ENCODE peak calls at places on chromosomes 2 and 18, in four cellular contexts. One of them, this sample, is unnamed.
A peak's percentile ranks its signal among the peaks of the same experiment; 100 is the strongest.

GRCh38 chr2:8447610-8448221 is 234.1 kb upstream of the ID2 start:
- DNase-seq in WTC11: no peak
- DNase-seq in A549: peak; percentile 61
- DNase-seq in K562: no peak
- DNase-seq in this sample: no peak

GRCh38 chr2:224922142-224922727 is 120.0 kb downstream of the DOCK10 start:
- DNase-seq in WTC11: no peak
- DNase-seq in A549: no peak
- DNase-seq in K562: no peak
- DNase-seq in this sample: no peak

GRCh38 chr2:219228745-219229374 is 576 bp downstream of the ATG9A start:
- DNase-seq in WTC11: no peak
- DNase-seq in A549: no peak
- DNase-seq in K562: no peak
- DNase-seq in this sample: no peak

GRCh38 chr2:5227062-5227699 is 465.0 kb upstream of the SOX11 start:
- DNase-seq in WTC11: no peak
- DNase-seq in A549: no peak
- DNase-seq in K562: no peak
- DNase-seq in this sample: no peak

GRCh38 chr18:61666876-61667590 is 225.8 kb downstream of the RNF152 start:
- DNase-seq in WTC11: peak; percentile 16
- DNase-seq in A549: no peak
- DNase-seq in K562: no peak
- DNase-seq in this sample: no peak

GRCh38 chr2:131063501-131064283 is 29.6 kb downstream of the FAM168B start:
- DNase-seq in WTC11: no peak
- DNase-seq in A549: no peak
- DNase-seq in K562: no peak
- DNase-seq in this sample: no peak

GRCh38 chr18:64271264-64271663 is 122.4 kb upstream of the LINC00305 start:
- DNase-seq in WTC11: no peak
- DNase-seq in A549: no peak
- DNase-seq in K562: no peak
- DNase-seq in this sample: no peak

GRCh38 chr2:197453914-197454398 is 604 bp downstream of the COQ10B start:
- DNase-seq in WTC11: peak; percentile 53
- DNase-seq in A549: no peak
- DNase-seq in K562: peak; percentile 11
- DNase-seq in this sample: peak; percentile 92

GRCh38 chr18:44725300-44726096 is 44.8 kb downstream of the SETBP1 start:
- DNase-seq in WTC11: no peak
- DNase-seq in A549: no peak
- DNase-seq in K562: peak; percentile 59
- DNase-seq in this sample: no peak

GRCh38 chr2:36178384-36178783 is 177.2 kb upstream of the CRIM1 start:
- DNase-seq in WTC11: no peak
- DNase-seq in A549: no peak
- DNase-seq in K562: no peak
- DNase-seq in this sample: no peak

GRCh38 chr2:29766191-29766590 is 155.2 kb downstream of the ALK start:
- DNase-seq in WTC11: no peak
- DNase-seq in A549: no peak
- DNase-seq in K562: no peak
- DNase-seq in this sample: no peak

GRCh38 chr2:9975328-9975727 is 23.8 kb downstream of the GRHL1 start:
- DNase-seq in WTC11: no peak
- DNase-seq in A549: peak; percentile 68
- DNase-seq in K562: no peak
- DNase-seq in this sample: no peak

DNA sequence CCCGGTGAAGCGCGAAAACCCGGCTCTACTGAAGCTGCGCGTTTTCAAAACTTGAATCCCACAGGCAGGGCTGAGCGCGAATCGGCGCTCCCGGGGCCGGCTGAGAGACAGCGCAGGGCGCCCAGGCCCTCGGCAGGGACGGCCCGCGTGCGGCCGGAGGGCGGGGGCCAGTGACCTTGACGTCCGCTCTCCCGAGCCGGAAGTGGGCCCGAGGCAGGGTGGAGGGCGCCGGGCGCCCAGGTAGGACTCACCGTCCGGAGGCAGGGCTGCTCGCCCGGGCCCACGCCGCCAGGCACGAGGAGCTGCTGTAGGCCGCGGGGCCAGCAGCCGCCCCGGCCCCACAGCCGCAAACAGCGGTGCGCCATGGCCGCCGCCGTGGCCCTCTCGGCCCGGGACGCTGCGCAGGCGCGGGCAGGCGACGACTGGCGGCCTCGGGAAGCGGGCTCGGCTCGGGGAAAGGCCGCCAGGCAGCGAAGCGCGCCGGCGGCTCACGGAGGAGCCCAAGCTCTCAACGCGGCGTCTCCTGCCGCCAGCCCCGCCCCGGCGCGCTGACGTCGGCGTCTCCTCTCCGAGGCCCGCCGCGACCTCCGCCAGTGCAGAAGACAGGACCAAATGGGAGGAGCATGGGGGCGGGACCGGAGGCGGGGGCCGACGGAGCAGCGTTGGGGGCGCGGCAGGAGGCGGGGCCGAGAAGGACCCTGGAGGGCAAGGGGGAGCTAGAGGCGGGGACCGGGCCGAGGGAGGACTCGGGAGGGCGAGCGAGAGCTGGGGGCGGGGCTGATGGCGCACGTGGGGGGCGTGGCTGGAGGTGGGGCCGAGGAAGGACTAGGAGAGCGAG is at the start of gene AFG3L2:
- DNase-seq in WTC11: peak; percentile 100
- DNase-seq in A549: peak; percentile 98
- DNase-seq in K562: peak; percentile 98
- DNase-seq in this sample: peak; percentile 96
- TF ChIP-seq NR3C1 in WTC11: no peak
- TF ChIP-seq NR3C1 in A549: no peak
- TF ChIP-seq NR3C1 in K562: peak; percentile 64
- TF ChIP-seq NR3C1 in this sample: no peak

GRCh38 chr2:139872032-139872431 is 1091.8 kb upstream of the NXPH2 start:
- DNase-seq in WTC11: peak; percentile 48
- DNase-seq in A549: no peak
- DNase-seq in K562: no peak
- DNase-seq in this sample: no peak
- TF ChIP-seq NR3C1 in WTC11: no peak
- TF ChIP-seq NR3C1 in A549: no peak
- TF ChIP-seq NR3C1 in K562: no peak
- TF ChIP-seq NR3C1 in this sample: no peak

GRCh38 chr2:144963031-144963430 is 443.1 kb upstream of the ZEB2 start:
- DNase-seq in WTC11: no peak
- DNase-seq in A549: no peak
- DNase-seq in K562: no peak
- DNase-seq in this sample: no peak

GRCh38 chr2:144965172-144965571 is 445.3 kb upstream of the ZEB2 start:
- DNase-seq in WTC11: no peak
- DNase-seq in A549: no peak
- DNase-seq in K562: no peak
- DNase-seq in this sample: no peak

GRCh38 chr2:144959416-144959815 is 439.5 kb upstream of the ZEB2 start:
- DNase-seq in WTC11: no peak
- DNase-seq in A549: no peak
- DNase-seq in K562: no peak
- DNase-seq in this sample: no peak
- TF ChIP-seq NR3C1 in WTC11: no peak
- TF ChIP-seq NR3C1 in A549: no peak
- TF ChIP-seq NR3C1 in K562: no peak
- TF ChIP-seq NR3C1 in this sample: no peak

GRCh38 chr2:175107146-175107545 is 60.9 kb downstream of the ATF2 start:
- DNase-seq in WTC11: no peak
- DNase-seq in A549: no peak
- DNase-seq in K562: no peak
- DNase-seq in this sample: no peak

GRCh38 chr2:175111200-175111657 is 56.8 kb downstream of the ATF2 start:
- DNase-seq in WTC11: no peak
- DNase-seq in A549: peak; percentile 56
- DNase-seq in K562: peak; percentile 61
- DNase-seq in this sample: peak; percentile 61
- TF ChIP-seq NR3C1 in WTC11: no peak
- TF ChIP-seq NR3C1 in A549: no peak
- TF ChIP-seq NR3C1 in K562: no peak
- TF ChIP-seq NR3C1 in this sample: no peak